ENCODE peak calls at places on chromosomes 7 and 10, in four cellular contexts. One of them, this sample, is unnamed.
A peak's percentile ranks its signal among the peaks of the same experiment; 100 is the strongest.

GRCh38 chr10:18079665-18080295 is 60.4 kb upstream of the CACNB2 start:
- DNase-seq in transverse colon: no peak
- DNase-seq in breast epithelium: no peak
- DNase-seq in sigmoid colon: no peak
- DNase-seq in this sample: no peak

GRCh38 chr10:99337261-99337905 is 8.2 kb downstream of the CNNM1 start:
- DNase-seq in transverse colon: no peak
- DNase-seq in sigmoid colon: no peak
- DNase-seq in breast epithelium: no peak
- DNase-seq in this sample: no peak

GRCh38 chr7:44323381-44324203 is 1.8 kb downstream of the CAMK2B start:
- DNase-seq in transverse colon: no peak
- DNase-seq in sigmoid colon: no peak
- DNase-seq in breast epithelium: no peak
- DNase-seq in this sample: no peak

GRCh38 chr10:6124666-6125065 is 35.8 kb downstream of the RBM17 start:
- DNase-seq in sigmoid colon: peak; percentile 77
- DNase-seq in breast epithelium: peak; percentile 44
- DNase-seq in transverse colon: no peak
- DNase-seq in this sample: peak; percentile 75

GRCh38 chr10:102119417-102120141 is 589 bp downstream of the LDB1 start:
- DNase-seq in breast epithelium: peak; percentile 93
- DNase-seq in transverse colon: peak; percentile 82
- DNase-seq in sigmoid colon: peak; percentile 93
- DNase-seq in this sample: peak; percentile 81

GRCh38 chr10:113006656-113007342 is 56.8 kb downstream of the TCF7L2 start:
- DNase-seq in breast epithelium: no peak
- DNase-seq in sigmoid colon: no peak
- DNase-seq in transverse colon: no peak
- DNase-seq in this sample: no peak

GRCh38 chr10:48333856-48334255 is 27.4 kb downstream of the MAPK8 start:
- DNase-seq in sigmoid colon: no peak
- DNase-seq in transverse colon: no peak
- DNase-seq in breast epithelium: no peak
- DNase-seq in this sample: no peak

GRCh38 chr7:20858913-20859312 is 72.2 kb upstream of the SP8 start:
- DNase-seq in breast epithelium: no peak
- DNase-seq in transverse colon: no peak
- DNase-seq in sigmoid colon: no peak
- DNase-seq in this sample: peak; percentile 36

GRCh38 chr10:95845411-95845810 is 62.4 kb upstream of the CC2D2B start:
- DNase-seq in breast epithelium: no peak
- DNase-seq in transverse colon: no peak
- DNase-seq in sigmoid colon: no peak
- DNase-seq in this sample: no peak

GRCh38 chr10:16991011-16991410 is 138.6 kb downstream of the CUBN start:
- DNase-seq in transverse colon: no peak
- DNase-seq in sigmoid colon: no peak
- DNase-seq in breast epithelium: no peak
- DNase-seq in this sample: no peak

GRCh38 chr7:4789194-4790077 is 14.0 kb downstream of the AP5Z1 start:
- DNase-seq in transverse colon: no peak
- DNase-seq in sigmoid colon: no peak
- DNase-seq in breast epithelium: no peak
- DNase-seq in this sample: no peak

GRCh38 chr10:45446858-45447257 is 72.8 kb downstream of the ALOX5 start:
- DNase-seq in breast epithelium: no peak
- DNase-seq in transverse colon: no peak
- DNase-seq in sigmoid colon: no peak
- DNase-seq in this sample: no peak

GRCh38 chr10:11748866-11749265 is 6.7 kb downstream of the ECHDC3 start:
- DNase-seq in sigmoid colon: no peak
- DNase-seq in breast epithelium: no peak
- DNase-seq in transverse colon: no peak
- DNase-seq in this sample: no peak

GRCh38 chr10:79939969-79940368 is 8.9 kb downstream of the SFTPD start:
- DNase-seq in breast epithelium: no peak
- DNase-seq in sigmoid colon: no peak
- DNase-seq in transverse colon: no peak
- DNase-seq in this sample: no peak

GRCh38 chr7:158125721-158126120 is 461.9 kb downstream of the PTPRN2 start:
- DNase-seq in transverse colon: no peak
- DNase-seq in breast epithelium: no peak
- DNase-seq in sigmoid colon: peak; percentile 44
- DNase-seq in this sample: no peak

GRCh38 chr10:23230582-23230981 is 38.5 kb downstream of the PTF1A start:
- DNase-seq in transverse colon: no peak
- DNase-seq in breast epithelium: no peak
- DNase-seq in sigmoid colon: no peak
- DNase-seq in this sample: no peak

GRCh38 chr7:134514663-134515062 is 12.7 kb upstream of the AKR1B10 start:
- DNase-seq in breast epithelium: no peak
- DNase-seq in transverse colon: peak; percentile 12
- DNase-seq in sigmoid colon: no peak
- DNase-seq in this sample: no peak

GRCh38 chr10:46527241-46527811 is 29.1 kb downstream of the GPRIN2 start:
- DNase-seq in transverse colon: peak; percentile 7
- DNase-seq in breast epithelium: no peak
- DNase-seq in sigmoid colon: peak; percentile 66
- DNase-seq in this sample: peak; percentile 10

GRCh38 chr7:128763541-128763940 is 12.1 kb downstream of the OPN1SW start:
- DNase-seq in sigmoid colon: no peak
- DNase-seq in breast epithelium: no peak
- DNase-seq in transverse colon: no peak
- DNase-seq in this sample: peak; percentile 77

GRCh38 chr10:75547391-75548298 is 116.2 kb downstream of the LRMDA start:
- DNase-seq in breast epithelium: no peak
- DNase-seq in transverse colon: no peak
- DNase-seq in sigmoid colon: no peak
- DNase-seq in this sample: no peak

GRCh38 chr10:101130984-101131961 is at the start of gene TLX1:
- DNase-seq in sigmoid colon: peak; percentile 63
- DNase-seq in transverse colon: no peak
- DNase-seq in breast epithelium: no peak
- DNase-seq in this sample: peak; percentile 37

GRCh38 chr7:124784879-124785818 is 19.6 kb upstream of the GPR37 start:
- DNase-seq in breast epithelium: no peak
- DNase-seq in sigmoid colon: no peak
- DNase-seq in transverse colon: peak; percentile 44
- DNase-seq in this sample: peak; percentile 40

GRCh38 chr7:98495523-98495922 is 94.6 kb upstream of the BAIAP2L1 start:
- DNase-seq in transverse colon: no peak
- DNase-seq in breast epithelium: no peak
- DNase-seq in sigmoid colon: no peak
- DNase-seq in this sample: no peak

GRCh38 chr7:98493379-98493778 is 92.5 kb upstream of the BAIAP2L1 start:
- DNase-seq in transverse colon: no peak
- DNase-seq in sigmoid colon: no peak
- DNase-seq in breast epithelium: no peak
- DNase-seq in this sample: no peak

DNA sequence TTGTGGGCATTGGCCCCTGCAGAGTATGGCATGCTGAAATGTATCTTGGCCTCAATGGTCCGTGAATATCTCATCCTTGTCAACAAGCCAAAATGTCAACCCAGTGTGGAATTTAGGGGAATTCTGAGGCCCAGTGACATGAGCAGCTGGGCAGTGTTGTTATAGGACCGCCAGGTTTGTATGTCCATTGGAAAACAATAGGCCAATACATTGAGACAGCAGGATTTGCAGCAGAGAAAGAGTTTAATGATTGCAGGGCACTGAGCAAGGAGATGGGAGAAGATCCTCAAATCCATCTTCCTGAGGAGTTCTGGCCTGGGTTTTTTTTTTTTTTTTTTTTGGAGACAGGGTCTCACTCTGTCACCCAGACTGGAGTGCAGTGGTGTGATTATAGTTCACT is 95.7 kb upstream of the BAIAP2L1 start:
- DNase-seq in transverse colon: no peak
- DNase-seq in sigmoid colon: no peak
- DNase-seq in breast epithelium: no peak
- DNase-seq in this sample: no peak
- TF ChIP-seq POLR2A in transverse colon: no peak
- TF ChIP-seq POLR2A in sigmoid colon: no peak
- TF ChIP-seq POLR2A in breast epithelium: no peak
- TF ChIP-seq POLR2A in this sample: no peak

DNA sequence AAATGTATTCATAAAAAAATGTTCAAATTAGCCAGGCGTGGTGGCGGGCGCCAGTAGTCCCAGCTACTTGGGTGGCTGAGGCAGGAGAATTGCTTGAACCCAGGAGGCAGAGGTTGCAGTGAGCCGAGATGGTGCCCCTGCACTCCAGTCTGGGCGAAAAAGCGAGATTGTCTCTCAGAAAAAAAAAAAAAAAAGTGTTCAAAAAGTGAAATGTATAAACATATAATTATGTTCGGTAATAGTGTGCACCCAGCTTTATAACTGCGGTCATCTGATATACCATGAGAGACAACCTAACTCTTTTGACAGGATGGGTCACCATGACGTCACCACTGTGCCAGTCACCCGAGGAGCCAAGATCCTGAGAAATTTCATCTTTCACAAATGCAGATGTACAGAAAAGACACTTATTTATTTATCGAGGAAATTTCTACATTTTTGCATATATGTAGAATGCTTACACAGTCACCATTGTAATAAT is 594 bp upstream of the RP9 start:
- DNase-seq in sigmoid colon: no peak
- DNase-seq in breast epithelium: no peak
- DNase-seq in transverse colon: no peak
- DNase-seq in this sample: no peak
- H3K27ac ChIP-seq in sigmoid colon: peak overlapping the region; percentile 82
- H3K27ac ChIP-seq in breast epithelium: peak overlapping the region; percentile 77
- H3K27ac ChIP-seq in transverse colon: peak overlapping the region; percentile 92
- H3K27ac ChIP-seq in this sample: no peak overlapping the region

GRCh38 chr10:62007145-62007544 is 105.6 kb downstream of the ARID5B start:
- DNase-seq in sigmoid colon: no peak
- DNase-seq in transverse colon: no peak
- DNase-seq in breast epithelium: no peak
- DNase-seq in this sample: no peak
- H3K4me1 ChIP-seq in sigmoid colon: no peaks in the 10 kb centered on the region
- H3K4me1 ChIP-seq in transverse colon: peaks cover 47% of the 10 kb centered on the region
- H3K4me1 ChIP-seq in breast epithelium: no peaks in the 10 kb centered on the region
- H3K4me1 ChIP-seq in this sample: no peaks in the 10 kb centered on the region

DNA sequence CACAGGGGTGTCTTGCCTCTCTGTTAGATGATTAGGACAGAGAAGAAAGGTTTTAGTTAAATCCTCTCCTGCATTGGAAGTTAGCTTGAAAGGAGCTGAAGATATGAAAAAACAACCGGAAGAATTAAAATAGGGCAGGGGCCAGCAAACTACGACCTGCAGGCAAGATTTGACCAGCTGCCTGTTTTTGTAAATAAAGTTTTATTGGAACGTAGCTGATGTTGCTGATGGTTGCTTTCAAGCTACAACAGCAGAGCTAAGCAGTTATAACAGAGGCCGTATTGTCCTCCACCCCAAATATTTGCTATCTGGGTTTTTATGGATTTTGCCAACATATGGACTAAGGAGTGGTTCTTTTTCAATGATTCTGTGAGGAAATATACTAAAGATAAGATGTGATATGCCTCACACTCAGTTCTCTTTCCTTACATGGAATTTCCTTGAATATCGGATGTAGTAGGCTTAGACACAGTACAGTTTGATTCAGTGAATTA is 568.8 kb downstream of the PHTF2 start:
- DNase-seq in breast epithelium: no peak
- DNase-seq in transverse colon: no peak
- DNase-seq in sigmoid colon: no peak
- DNase-seq in this sample: no peak
- TF ChIP-seq POLR2A in breast epithelium: no peak
- TF ChIP-seq POLR2A in transverse colon: no peak
- TF ChIP-seq POLR2A in sigmoid colon: no peak
- TF ChIP-seq POLR2A in this sample: no peak

GRCh38 chr10:97169063-97169462 is 16.7 kb downstream of the SLIT1 start:
- DNase-seq in breast epithelium: no peak
- DNase-seq in sigmoid colon: no peak
- DNase-seq in transverse colon: no peak
- DNase-seq in this sample: no peak
- H3K27ac ChIP-seq in breast epithelium: no peak overlapping the region
- H3K27ac ChIP-seq in sigmoid colon: no peak overlapping the region
- H3K27ac ChIP-seq in transverse colon: no peak overlapping the region
- H3K27ac ChIP-seq in this sample: no peak overlapping the region